ENCODE peak calls at places on chromosomes 16 and 17, in eight cellular contexts. H, W, I, Y, G, L, D and E are unnamed samples.

GRCh38 chr16:46763147-46763546 is 15.0 kb upstream of the MYLK3 start:
- DNase-seq in H (no peak), W (no peak), I (no peak), Y (peak; percentile 24), G (no peak), L (no peak), D (no peak), E (no peak)

GRCh38 chr17:68346448-68346847 is 55.2 kb downstream of the ARSG start:
- DNase-seq in H (peak; percentile 51), W (no peak), I (no peak), Y (no peak), G (peak; percentile 59), L (no peak), D (no peak), E (peak; percentile 53)

GRCh38 chr17:33055746-33056145 is 64.1 kb downstream of the SPACA3 start:
- DNase-seq in H (no peak), W (no peak), I (no peak), Y (no peak), G (no peak), L (no peak), D (no peak), E (no peak)

GRCh38 chr16:56357291-56357764 is 68.0 kb downstream of the AMFR start:
- DNase-seq in H (no peak), W (peak; percentile 42), I (no peak), Y (peak; percentile 56), G (peak; percentile 9), L (no peak), D (no peak), E (peak; percentile 13)

GRCh38 chr16:27639588-27640276 is 89.8 kb downstream of the KATNIP start:
- DNase-seq in H (peak; percentile 77), W (peak; percentile 53), I (peak; percentile 18), Y (peak; percentile 74), G (no peak), L (peak; percentile 71), D (peak; percentile 15), E (no peak)

GRCh38 chr17:77427471-77427991 is 286.8 kb downstream of the SEC14L1 start:
- DNase-seq in H (no peak), W (no peak), I (no peak), Y (peak; percentile 84), G (no peak), L (peak; percentile 52), D (no peak), E (peak; percentile 15)

GRCh38 chr17:13474073-13474800 is 127.5 kb downstream of the HS3ST3A1 start:
- DNase-seq in H (no peak), W (no peak), I (no peak), Y (no peak), G (no peak), L (no peak), D (no peak), E (no peak)

GRCh38 chr17:77768475-77768874 is 190.0 kb upstream of the TNRC6C start:
- DNase-seq in H (no peak), W (no peak), I (no peak), Y (peak; percentile 17), G (no peak), L (no peak), D (no peak), E (no peak)

GRCh38 chr16:69747115-69747514 is 7.6 kb downstream of the NOB1 start:
- DNase-seq in H (no peak), W (no peak), I (no peak), Y (no peak), G (no peak), L (no peak), D (no peak), E (no peak)

GRCh38 chr16:15900901-15901465 is 12.6 kb upstream of the CEP20 start:
- DNase-seq in H (no peak), W (no peak), I (no peak), Y (no peak), G (no peak), L (no peak), D (no peak), E (no peak)

GRCh38 chr16:31276600-31276999 is 16.8 kb downstream of the ITGAM start:
- DNase-seq in H (no peak), W (no peak), I (no peak), Y (no peak), G (no peak), L (no peak), D (no peak), E (no peak)

GRCh38 chr16:20875358-20875656 is 24.9 kb downstream of the DCUN1D3 start:
- DNase-seq in H (no peak), W (no peak), I (no peak), Y (no peak), G (no peak), L (no peak), D (no peak), E (no peak)

GRCh38 chr17:5526821-5527598 is 40.6 kb downstream of the MIS12 start:
- DNase-seq in H (peak; percentile 48), W (no peak), I (peak; percentile 91), Y (peak; percentile 91), G (no peak), L (peak; percentile 69), D (no peak), E (no peak)

GRCh38 chr16:48536600-48537200 is 73.3 kb downstream of the N4BP1 start:
- DNase-seq in H (no peak), W (no peak), I (no peak), Y (peak; percentile 61), G (no peak), L (no peak), D (no peak), E (no peak)

GRCh38 chr17:66506641-66507040 is 204.2 kb downstream of the PRKCA start:
- DNase-seq in H (no peak), W (no peak), I (no peak), Y (no peak), G (no peak), L (no peak), D (no peak), E (no peak)

GRCh38 chr17:68455756-68456528 is 1.4 kb downstream of the WIPI1 start:
- DNase-seq in H (no peak), W (no peak), I (no peak), Y (peak; percentile 91), G (no peak), L (no peak), D (no peak), E (no peak)

GRCh38 chr17:2390199-2390880 is 10.5 kb downstream of the MNT start:
- DNase-seq in H (no peak), W (no peak), I (no peak), Y (peak; percentile 45), G (no peak), L (no peak), D (no peak), E (no peak)

GRCh38 chr16:68062910-68063393 is 22.2 kb upstream of the NFATC3 start:
- DNase-seq in H (no peak), W (no peak), I (no peak), Y (no peak), G (peak; percentile 58), L (no peak), D (no peak), E (no peak)

GRCh38 chr16:81315271-81316175 is 761 bp downstream of the GAN start:
- DNase-seq in H (peak; percentile 69), W (no peak), I (no peak), Y (peak; percentile 69), G (peak; percentile 44), L (peak; percentile 71), D (peak; percentile 36), E (peak; percentile 50)
- TF ChIP-seq CTCF in H (no peak), W (no peak), I (no peak), Y (no peak), G (no peak), L (no peak), D (no peak), E (no peak)

GRCh38 chr17:78793415-78793814 is 11.3 kb upstream of the CYTH1 start:
- DNase-seq in H (no peak), W (no peak), I (no peak), Y (no peak), G (no peak), L (no peak), D (no peak), E (no peak)

GRCh38 chr17:78794399-78794798 is 12.3 kb upstream of the CYTH1 start:
- DNase-seq in H (no peak), W (no peak), I (no peak), Y (no peak), G (no peak), L (no peak), D (no peak), E (no peak)

GRCh38 chr17:78793968-78794367 is 11.9 kb upstream of the CYTH1 start:
- DNase-seq in H (no peak), W (no peak), I (no peak), Y (no peak), G (no peak), L (no peak), D (no peak), E (no peak)

GRCh38 chr17:78790552-78790951 is 8.5 kb upstream of the CYTH1 start:
- DNase-seq in H (no peak), W (no peak), I (no peak), Y (no peak), G (no peak), L (no peak), D (no peak), E (no peak)

GRCh38 chr17:78791840-78792709 is 10.0 kb upstream of the CYTH1 start:
- DNase-seq in H (no peak), W (no peak), I (no peak), Y (no peak), G (no peak), L (no peak), D (no peak), E (no peak)
- TF ChIP-seq CTCF in H (no peak), W (no peak), I (no peak), Y (no peak), G (no peak), L (no peak), D (no peak), E (no peak)

GRCh38 chr17:52384695-52385094 is 226.2 kb upstream of the CA10 start:
- DNase-seq in H (no peak), W (no peak), I (no peak), Y (no peak), G (no peak), L (no peak), D (no peak), E (no peak)

GRCh38 chr17:52378860-52379259 is 220.3 kb upstream of the CA10 start:
- DNase-seq in H (no peak), W (no peak), I (no peak), Y (no peak), G (no peak), L (no peak), D (no peak), E (no peak)

GRCh38 chr17:52388941-52389340 is 230.4 kb upstream of the CA10 start:
- DNase-seq in H (no peak), W (no peak), I (no peak), Y (no peak), G (no peak), L (no peak), D (no peak), E (no peak)

GRCh38 chr17:52383493-52384100 is 225.1 kb upstream of the CA10 start:
- DNase-seq in H (peak; percentile 13), W (peak; percentile 89), I (no peak), Y (peak; percentile 63), G (no peak), L (peak; percentile 41), D (peak; percentile 33), E (no peak)
- TF ChIP-seq CTCF in H (peak; percentile 30), W (peak; percentile 87), I (no peak), Y (peak; percentile 38), G (no peak), L (peak; percentile 57), D (peak; percentile 91), E (no peak)

DNA sequence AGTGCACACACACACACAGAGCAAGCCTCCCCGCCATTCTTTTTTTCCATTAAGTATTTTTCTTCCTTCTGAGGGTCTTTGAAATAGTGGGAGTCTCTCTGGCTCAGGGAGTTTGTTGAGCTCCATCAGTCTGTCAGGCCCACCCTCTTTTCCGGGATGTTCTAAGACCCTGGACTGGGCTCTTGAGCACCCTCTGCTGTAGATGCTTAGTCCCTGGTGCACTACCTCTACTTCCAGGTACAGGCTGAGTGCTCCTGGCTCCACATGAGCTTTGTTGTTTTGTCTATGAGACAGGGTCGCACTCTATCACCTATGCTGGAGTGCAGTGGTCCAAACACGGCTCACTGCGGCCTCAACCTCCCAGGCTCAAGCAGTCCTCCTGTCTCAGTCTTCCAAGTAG is 20.7 kb downstream of the LIMD2 start:
- DNase-seq in H (no peak), W (peak; percentile 71), I (no peak), Y (no peak), G (no peak), L (peak; percentile 29), D (no peak), E (no peak)
- TF ChIP-seq CTCF in H (no peak), W (peak; percentile 64), I (peak; percentile 7), Y (no peak), G (no peak), L (peak; percentile 41), D (peak; percentile 24), E (no peak)